ENCODE peak calls at places on chromosomes 5 and 9, in six cellular contexts. S, N, C, M, E and H are unnamed samples.

GRCh38 chr5:35777358-35778087 is 79.2 kb upstream of the IL7R start:
- DNase-seq in C (peak; percentile 89), N (no peak), S (peak; percentile 79), M (peak; percentile 62), E (peak; percentile 90), H (peak; percentile 83)

GRCh38 chr9:129472651-129473102 is 148.2 kb downstream of the C9orf50 start:
- DNase-seq in E (no peak), N (no peak), S (no peak), C (no peak), M (no peak), H (no peak)

GRCh38 chr5:91283326-91283725 is 99.8 kb downstream of the ARRDC3 start:
- DNase-seq in N (no peak), E (no peak), S (no peak), C (no peak), M (peak; percentile 36), H (peak; percentile 57)

GRCh38 chr9:92501671-92502393 is 19.5 kb upstream of the ASPN start:
- DNase-seq in N (peak; percentile 69), E (peak; percentile 92), C (peak; percentile 55), S (no peak), M (peak; percentile 55), H (peak; percentile 62)

GRCh38 chr5:125486634-125487033 is 740.2 kb upstream of the ZNF608 start:
- DNase-seq in C (peak; percentile 91), N (no peak), E (peak; percentile 68), M (peak; percentile 86), S (no peak), H (peak; percentile 81)

GRCh38 chr5:72452515-72453259 is 54.5 kb downstream of the ZNF366 start:
- DNase-seq in C (peak; percentile 95), N (peak; percentile 80), M (peak; percentile 66), E (peak; percentile 100), S (peak; percentile 62), H (peak; percentile 62)

GRCh38 chr9:107750741-107751521 is 261.4 kb upstream of the KLF4 start:
- DNase-seq in S (peak; percentile 69), E (peak; percentile 100), M (peak; percentile 92), C (peak; percentile 99), N (peak; percentile 92), H (peak; percentile 95)

GRCh38 chr5:124773291-124774001 is 27.0 kb upstream of the ZNF608 start:
- DNase-seq in E (no peak), N (no peak), S (no peak), C (no peak), M (no peak), H (no peak)

GRCh38 chr9:111484564-111484878 is 338 bp upstream of the ECPAS start:
- DNase-seq in N (no peak), S (no peak), E (peak; percentile 45), C (no peak), M (no peak), H (no peak)

GRCh38 chr9:93678199-93679019 is 102.0 kb downstream of the PHF2 start:
- DNase-seq in N (peak; percentile 25), M (no peak), C (no peak), S (no peak), E (no peak), H (no peak)

GRCh38 chr9:125428060-125428481 is 166.4 kb downstream of the GAPVD1 start:
- DNase-seq in N (peak; percentile 58), S (no peak), C (no peak), E (no peak), M (no peak), H (peak; percentile 27)

GRCh38 chr5:9851458-9851857 is 221.3 kb upstream of the TAS2R1 start:
- DNase-seq in S (peak; percentile 22), M (peak; percentile 36), N (no peak), E (peak; percentile 86), C (peak; percentile 89), H (peak; percentile 43)

GRCh38 chr9:6068983-6069382 is 53.6 kb upstream of the RANBP6 start:
- DNase-seq in N (no peak), S (no peak), E (no peak), C (no peak), M (no peak), H (no peak)

GRCh38 chr5:57246426-57246825 is 72.6 kb downstream of the GPBP1 start:
- DNase-seq in S (no peak), N (no peak), C (no peak), E (no peak), M (no peak), H (no peak)

GRCh38 chr9:98038958-98039357 is 17.6 kb upstream of the NANS start:
- DNase-seq in M (no peak), N (no peak), C (no peak), S (no peak), E (no peak), H (no peak)
- H3K4me3 ChIP-seq in M (no peak overlapping the region), N (no peak overlapping the region), C (no peak overlapping the region), S (no peak overlapping the region), E (no peak overlapping the region), H (no peak overlapping the region)

DNA sequence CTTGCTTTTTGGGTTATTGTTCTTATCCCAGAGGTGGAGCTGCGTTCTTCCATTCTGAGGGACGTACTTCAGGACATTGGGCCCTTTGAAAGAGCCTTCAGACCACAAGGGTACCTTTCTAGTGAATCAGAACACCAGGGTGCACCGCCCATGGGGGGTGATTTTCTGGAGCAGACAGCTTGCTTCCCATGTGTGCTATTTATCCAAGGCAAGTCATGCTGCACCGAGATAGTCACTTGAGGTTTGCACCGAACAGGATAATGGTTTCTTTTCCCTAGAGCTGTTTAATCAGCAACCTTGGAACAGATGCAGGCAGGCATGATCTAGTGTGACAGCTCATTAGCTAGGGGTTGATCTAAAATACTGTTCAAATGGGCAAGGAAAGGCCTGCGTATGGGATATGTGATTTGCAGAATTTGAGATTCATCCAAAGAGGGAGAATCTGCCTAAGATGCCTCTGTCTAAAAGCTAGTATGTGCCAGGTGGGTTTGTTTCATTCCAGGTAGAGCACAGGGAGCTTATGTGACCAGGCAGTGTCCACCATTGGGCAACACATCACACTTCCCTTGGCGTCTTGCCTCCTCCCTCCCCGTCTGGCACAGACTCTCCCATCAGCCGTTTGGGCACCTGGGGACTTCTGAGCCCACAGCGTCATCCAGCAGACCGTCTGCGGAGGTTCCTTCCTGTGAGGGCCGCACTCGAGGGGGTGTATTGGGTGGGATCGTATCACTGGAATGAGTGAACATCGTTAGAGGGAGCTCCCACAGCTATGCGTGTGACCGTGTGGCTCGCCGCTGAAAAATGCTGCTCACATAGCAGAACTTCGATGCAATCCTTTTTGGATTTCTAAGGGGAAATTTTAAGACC is 23.0 kb downstream of the ABL1 start:
- DNase-seq in N (peak; percentile 86), S (peak; percentile 47), E (peak; percentile 97), M (no peak), C (peak; percentile 96), H (peak; percentile 46)
- H3K4me3 ChIP-seq in N (no peak overlapping the region), S (no peak overlapping the region), E (peak overlapping the region; percentile 3), M (no peak overlapping the region), C (no peak overlapping the region), H (no peak overlapping the region)

DNA sequence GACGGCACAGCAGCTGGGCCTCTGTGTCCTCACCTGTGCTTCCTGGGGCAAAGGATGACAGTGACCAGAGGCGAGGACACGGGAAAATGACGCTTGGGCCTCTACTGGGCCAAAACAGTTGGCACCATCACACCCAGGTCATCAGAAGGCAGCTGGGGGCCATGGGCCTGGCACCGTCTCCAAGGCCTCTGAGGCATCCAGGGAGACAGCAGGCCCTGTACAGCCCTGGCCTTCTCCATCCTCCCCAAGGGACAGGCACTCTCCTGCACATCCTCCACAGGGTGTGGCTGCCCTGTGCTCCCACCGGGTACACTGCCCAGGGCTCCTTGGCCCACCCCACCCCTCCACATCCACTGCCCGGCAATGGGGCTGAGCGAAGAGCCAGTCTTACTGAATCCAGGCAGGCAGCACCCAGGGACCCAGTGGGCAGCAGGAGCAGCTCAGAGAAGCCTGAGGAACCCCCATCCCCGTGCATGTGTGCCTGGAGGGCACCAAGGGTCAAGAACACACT is 4.1 kb downstream of the LPCAT1 start:
- DNase-seq in M (no peak), E (no peak), C (no peak), N (peak; percentile 31), S (no peak), H (no peak)
- H3K4me3 ChIP-seq in M (no peak overlapping the region), E (no peak overlapping the region), C (no peak overlapping the region), N (no peak overlapping the region), S (no peak overlapping the region), H (no peak overlapping the region)

GRCh38 chr5:97918057-97918456 is 735.0 kb upstream of the RIOK2 start:
- DNase-seq in N (no peak), E (no peak), C (no peak), S (no peak), M (no peak), H (peak; percentile 10)

GRCh38 chr5:97915101-97915500 is 732.1 kb upstream of the RIOK2 start:
- DNase-seq in N (no peak), M (no peak), E (no peak), S (no peak), C (no peak), H (no peak)

GRCh38 chr5:97909541-97909940 is 726.5 kb upstream of the RIOK2 start:
- DNase-seq in E (no peak), S (no peak), N (no peak), M (peak; percentile 76), C (no peak), H (peak; percentile 76)

GRCh38 chr5:97918614-97919013 is 735.6 kb upstream of the RIOK2 start:
- DNase-seq in N (no peak), M (no peak), E (peak; percentile 4), C (no peak), S (no peak), H (no peak)

GRCh38 chr5:97914483-97914882 is 731.4 kb upstream of the RIOK2 start:
- DNase-seq in N (no peak), E (no peak), S (no peak), C (no peak), M (no peak), H (no peak)
- H3K4me3 ChIP-seq in N (no peak overlapping the region), E (no peak overlapping the region), S (no peak overlapping the region), C (no peak overlapping the region), M (no peak overlapping the region), H (no peak overlapping the region)